ENCODE peak calls at places on chromosome 10, in ten cellular contexts. G is CD4-positive, CD25-positive, alpha-beta regulatory T cell; U is AG04449; D is heart left ventricle; H is ovary; R is pancreas; I is mucosa of descending colon; N is astrocyte; C is right lobe of liver; T is heart right ventricle. B is an unnamed sample.

GRCh38 chr10:116984202-116984993 is 20.6 kb downstream of the SHTN1 start:
- DNase-seq in G (no peak), U (no peak), D (no peak), H (no peak), R (no peak), I (no peak), N (no peak), C (no peak), T (no peak), B (no peak)

GRCh38 chr10:93837783-93838677 is 55.7 kb upstream of the SLC35G1 start:
- DNase-seq in G (no peak), U (no peak), D (no peak), H (no peak), R (no peak), I (no peak), N (no peak), C (no peak), T (no peak), B (no peak)

GRCh38 chr10:11116817-11117216 is 99.1 kb downstream of the CELF2 start:
- DNase-seq in G (no peak), U (no peak), D (no peak), H (no peak), R (no peak), I (no peak), N (no peak), C (no peak), T (no peak), B (no peak)

GRCh38 chr10:128530301-128530700 is 404.1 kb upstream of the MKI67 start:
- DNase-seq in G (no peak), U (no peak), D (no peak), H (no peak), R (no peak), I (no peak), N (no peak), C (no peak), T (no peak), B (no peak)

GRCh38 chr10:48289652-48290238 is 15.2 kb upstream of the FRMPD2 start:
- DNase-seq in G (peak), U (no peak), D (peak), H (no peak), R (peak), I (no peak), N (no peak), C (no peak), T (peak), B (peak)

GRCh38 chr10:88565072-88565471 is 18.0 kb downstream of the RNLS start:
- DNase-seq in G (peak), U (no peak), D (no peak), H (no peak), R (no peak), I (no peak), N (no peak), C (no peak), T (no peak), B (peak)

GRCh38 chr10:124264271-124264670 is 154.5 kb downstream of the OAT start:
- DNase-seq in G (no peak), U (no peak), D (no peak), H (no peak), R (no peak), I (no peak), N (no peak), C (no peak), T (no peak), B (no peak)

GRCh38 chr10:10055656-10056445 is 961.8 kb upstream of the CELF2 start:
- DNase-seq in G (no peak), U (no peak), D (no peak), H (no peak), R (no peak), I (no peak), N (no peak), C (no peak), T (no peak), B (no peak)

GRCh38 chr10:72736176-72736795 is 44.3 kb downstream of the MCU start:
- DNase-seq in G (no peak), U (no peak), D (no peak), H (no peak), R (no peak), I (no peak), N (peak), C (no peak), T (no peak), B (peak)

GRCh38 chr10:98898987-98899386 is 336.7 kb downstream of the HPSE2 start:
- DNase-seq in G (no peak), U (no peak), D (no peak), H (no peak), R (no peak), I (no peak), N (no peak), C (no peak), T (no peak), B (no peak)

GRCh38 chr10:88243847-88244730 is 339.0 kb downstream of the RNLS start:
- DNase-seq in G (no peak), U (no peak), D (peak), H (peak), R (peak), I (peak), N (peak), C (peak), T (peak), B (no peak)

GRCh38 chr10:110765513-110766375 is 106.0 kb upstream of the PDCD4 start:
- DNase-seq in G (no peak), U (no peak), D (no peak), H (no peak), R (no peak), I (no peak), N (no peak), C (no peak), T (no peak), B (peak)

GRCh38 chr10:127547997-127548396 is 1.1 kb upstream of the NPS start:
- DNase-seq in G (no peak), U (no peak), D (no peak), H (no peak), R (no peak), I (no peak), N (no peak), C (no peak), T (no peak), B (no peak)

GRCh38 chr10:129769381-129770116 is 194.5 kb downstream of the EBF3 start:
- DNase-seq in G (no peak), U (no peak), D (no peak), H (no peak), R (peak), I (no peak), N (no peak), C (no peak), T (no peak), B (no peak)

GRCh38 chr10:69451784-69452251 is 553 bp downstream of the TSPAN15 start:
- DNase-seq in G (no peak), U (no peak), D (no peak), H (no peak), R (peak), I (peak), N (no peak), C (no peak), T (peak), B (no peak)

GRCh38 chr10:12051241-12051640 is 8.6 kb upstream of the UPF2 start:
- DNase-seq in G (no peak), U (no peak), D (no peak), H (no peak), R (no peak), I (no peak), N (no peak), C (no peak), T (no peak), B (no peak)

GRCh38 chr10:26335574-26336093 is 102.5 kb upstream of the APBB1IP start:
- DNase-seq in G (no peak), U (no peak), D (no peak), H (no peak), R (no peak), I (no peak), N (no peak), C (no peak), T (no peak), B (no peak)

GRCh38 chr10:132909491-132910071 is 32.8 kb downstream of the CFAP46 start:
- DNase-seq in G (no peak), U (no peak), D (peak), H (peak), R (peak), I (peak), N (no peak), C (no peak), T (no peak), B (no peak)

GRCh38 chr10:84173543-84173942 is at the start of gene GPR15LG:
- DNase-seq in G (no peak), U (no peak), D (no peak), H (no peak), R (no peak), I (no peak), N (no peak), C (no peak), T (no peak), B (no peak)

GRCh38 chr10:110364531-110364937 is 59.8 kb upstream of the SMNDC1 start:
- DNase-seq in G (no peak), U (no peak), D (no peak), H (no peak), R (no peak), I (no peak), N (no peak), C (no peak), T (no peak), B (no peak)

GRCh38 chr10:110010076-110011069 is 2.6 kb downstream of the ADD3 start:
- DNase-seq in G (peak), U (no peak), D (no peak), H (no peak), R (no peak), I (no peak), N (no peak), C (no peak), T (no peak), B (no peak)

GRCh38 chr10:74977913-74978847 is 133.3 kb upstream of the SAMD8 start:
- DNase-seq in G (peak), U (no peak), D (no peak), H (no peak), R (no peak), I (no peak), N (no peak), C (no peak), T (no peak), B (no peak)

GRCh38 chr10:88987243-88987726 is 3.3 kb upstream of the FAS start:
- DNase-seq in G (no peak), U (no peak), D (no peak), H (no peak), R (no peak), I (no peak), N (no peak), C (no peak), T (no peak), B (peak)

GRCh38 chr10:71271626-71272025 is 47.4 kb upstream of the SLC29A3 start:
- DNase-seq in G (no peak), U (no peak), D (peak), H (no peak), R (no peak), I (no peak), N (peak), C (no peak), T (peak), B (no peak)

GRCh38 chr10:52313350-52314006 is 603 bp upstream of the DKK1 start:
- DNase-seq in G (no peak), U (no peak), D (no peak), H (no peak), R (peak), I (no peak), N (no peak), C (no peak), T (no peak), B (no peak)

GRCh38 chr10:43409385-43410109 is 561 bp upstream of the HNRNPF start:
- DNase-seq in G (peak), U (no peak), D (peak), H (no peak), R (peak), I (peak), N (no peak), C (peak), T (peak), B (no peak)

GRCh38 chr10:50600286-50600685 is 23.5 kb downstream of the SGMS1 start:
- DNase-seq in G (no peak), U (no peak), D (no peak), H (no peak), R (no peak), I (no peak), N (no peak), C (no peak), T (no peak), B (no peak)

GRCh38 chr10:80500572-80501380 is 36.9 kb upstream of the SH2D4B start:
- DNase-seq in G (no peak), U (no peak), D (peak), H (peak), R (no peak), I (no peak), N (no peak), C (no peak), T (peak), B (no peak)

GRCh38 chr10:124525751-124526600 is 64.4 kb downstream of the LHPP start:
- DNase-seq in G (no peak), U (no peak), D (no peak), H (no peak), R (no peak), I (peak), N (no peak), C (no peak), T (no peak), B (no peak)

GRCh38 chr10:116146374-116146773 is 126.6 kb downstream of the GFRA1 start:
- DNase-seq in G (no peak), U (no peak), D (no peak), H (no peak), R (no peak), I (no peak), N (peak), C (no peak), T (no peak), B (peak)

GRCh38 chr10:8600192-8600591 is 545.7 kb downstream of the GATA3 start:
- DNase-seq in G (no peak), U (no peak), D (no peak), H (no peak), R (no peak), I (no peak), N (peak), C (no peak), T (no peak), B (no peak)

GRCh38 chr10:46028584-46029570 is 1.5 kb downstream of the NCOA4 start:
- DNase-seq in G (peak), U (no peak), D (no peak), H (no peak), R (no peak), I (no peak), N (peak), C (peak), T (no peak), B (peak)

GRCh38 chr10:77756319-77757232 is 119.0 kb upstream of the KCNMA1 start:
- DNase-seq in G (no peak), U (no peak), D (no peak), H (no peak), R (no peak), I (no peak), N (peak), C (no peak), T (no peak), B (peak)

GRCh38 chr10:86411281-86411841 is 44.8 kb upstream of the GRID1 start:
- DNase-seq in G (peak), U (peak), D (no peak), H (no peak), R (no peak), I (no peak), N (peak), C (no peak), T (no peak), B (peak)

GRCh38 chr10:86415583-86415982 is 49.0 kb upstream of the GRID1 start:
- DNase-seq in G (no peak), U (no peak), D (no peak), H (no peak), R (no peak), I (no peak), N (no peak), C (no peak), T (no peak), B (no peak)

GRCh38 chr10:86413046-86413728 is 46.6 kb upstream of the GRID1 start:
- DNase-seq in G (peak), U (no peak), D (no peak), H (no peak), R (no peak), I (no peak), N (peak), C (no peak), T (no peak), B (peak)

GRCh38 chr10:86411852-86412550 is 45.4 kb upstream of the GRID1 start:
- DNase-seq in G (no peak), U (no peak), D (no peak), H (no peak), R (no peak), I (no peak), N (no peak), C (no peak), T (no peak), B (no peak)

DNA sequence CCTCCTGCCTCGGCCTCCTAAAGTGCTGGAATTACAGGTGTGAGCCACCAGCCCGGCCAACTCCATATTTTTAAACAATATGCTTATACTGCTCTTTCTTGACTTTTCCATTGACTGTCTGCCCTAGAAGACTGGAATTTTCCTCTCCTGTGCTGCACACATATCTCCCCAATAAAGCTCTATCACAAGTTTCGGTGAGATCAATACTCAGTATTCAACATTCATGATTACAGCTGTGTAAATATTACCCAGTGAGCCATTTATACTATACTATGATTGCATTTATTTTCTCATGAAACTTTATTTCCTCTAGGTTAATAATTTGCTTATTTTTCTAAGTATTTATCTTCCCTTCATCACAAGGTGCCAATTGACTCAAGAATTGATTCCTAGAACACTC is 48.5 kb upstream of the GRID1 start:
- DNase-seq in G (no peak), U (no peak), D (no peak), H (no peak), R (no peak), I (no peak), N (no peak), C (no peak), T (no peak), B (no peak)
- H3K4me3 ChIP-seq in G (no peak), U (no peak), D (no peak), H (no peak), R (no peak), I (no peak), N (no peak), C (no peak), T (no peak), B (no peak)

DNA sequence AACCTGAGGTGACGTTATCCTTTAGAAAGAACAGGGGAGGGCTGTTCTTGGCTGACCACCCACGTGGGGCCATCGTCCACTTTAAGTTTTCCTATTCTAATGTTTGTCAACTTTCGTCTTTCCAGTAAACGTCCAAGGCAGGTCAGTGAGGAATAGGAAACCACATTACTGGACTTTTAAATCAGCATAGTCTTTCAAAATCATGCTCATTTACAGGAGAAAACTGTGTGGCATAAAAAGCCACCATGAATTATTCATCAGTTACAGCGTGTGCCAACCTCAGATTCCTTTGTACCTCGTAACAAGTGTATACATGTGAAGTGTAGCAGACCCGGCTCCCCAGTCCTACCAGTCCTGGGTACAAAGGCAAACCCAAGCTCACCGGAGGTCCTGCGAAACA is 25.1 kb upstream of the ABLIM1 start:
- DNase-seq in G (no peak), U (no peak), D (no peak), H (no peak), R (no peak), I (no peak), N (peak), C (no peak), T (no peak), B (no peak)
- H3K4me3 ChIP-seq in G (no peak), U (no peak), D (peak), H (no peak), R (peak), I (no peak), N (no peak), C (peak), T (peak), B (no peak)

GRCh38 chr10:3452234-3452633 is 279.7 kb upstream of the PITRM1 start:
- DNase-seq in G (peak), U (peak), D (no peak), H (no peak), R (no peak), I (no peak), N (peak), C (no peak), T (no peak), B (peak)
- H3K4me3 ChIP-seq in G (peak), U (peak), D (no peak), H (no peak), R (no peak), I (no peak), N (peak), C (no peak), T (no peak), B (peak)

GRCh38 chr10:103851261-103851660 is 4.1 kb downstream of the SH3PXD2A start:
- DNase-seq in G (no peak), U (no peak), D (no peak), H (no peak), R (no peak), I (no peak), N (no peak), C (no peak), T (no peak), B (no peak)

GRCh38 chr10:103850572-103850895 is 4.8 kb downstream of the SH3PXD2A start:
- DNase-seq in G (no peak), U (no peak), D (no peak), H (no peak), R (no peak), I (no peak), N (no peak), C (no peak), T (no peak), B (no peak)

GRCh38 chr10:103849880-103850571 is 5.3 kb downstream of the SH3PXD2A start:
- DNase-seq in G (no peak), U (peak), D (no peak), H (peak), R (no peak), I (no peak), N (peak), C (no peak), T (no peak), B (peak)

GRCh38 chr10:103847909-103848468 is 7.4 kb downstream of the SH3PXD2A start:
- DNase-seq in G (no peak), U (no peak), D (no peak), H (no peak), R (no peak), I (no peak), N (no peak), C (no peak), T (no peak), B (no peak)

GRCh38 chr10:103849212-103849877 is 6.0 kb downstream of the SH3PXD2A start:
- DNase-seq in G (no peak), U (no peak), D (no peak), H (no peak), R (no peak), I (no peak), N (no peak), C (no peak), T (no peak), B (no peak)
- H3K4me3 ChIP-seq in G (no peak), U (no peak), D (peak), H (no peak), R (no peak), I (no peak), N (peak), C (no peak), T (no peak), B (peak)

DNA sequence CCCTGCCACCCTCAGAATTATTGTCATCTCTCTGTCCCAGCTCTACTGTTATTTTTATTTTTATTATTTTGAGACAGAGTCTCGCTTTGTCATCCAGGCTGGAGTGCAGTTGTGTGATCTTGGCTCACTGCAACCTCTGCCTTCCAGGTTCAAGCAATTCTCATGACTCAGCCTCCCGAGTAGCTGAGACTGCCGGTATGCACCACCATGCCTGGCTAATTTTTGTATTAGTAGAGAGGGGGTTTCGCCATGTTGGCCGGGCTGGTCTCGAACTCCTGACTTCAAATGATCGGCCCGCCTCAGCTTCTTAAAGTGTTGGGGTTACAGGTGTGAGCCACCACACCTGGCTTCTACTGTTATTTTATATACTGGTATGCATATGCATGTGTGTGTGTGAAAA is 11.0 kb downstream of the CALHM2 start:
- DNase-seq in G (no peak), U (no peak), D (no peak), H (no peak), R (no peak), I (no peak), N (no peak), C (no peak), T (no peak), B (no peak)
- H3K4me3 ChIP-seq in G (no peak), U (no peak), D (no peak), H (no peak), R (no peak), I (no peak), N (no peak), C (no peak), T (no peak), B (no peak)

GRCh38 chr10:118971187-118971586 is 58.3 kb upstream of the NANOS1 start:
- DNase-seq in G (no peak), U (no peak), D (no peak), H (no peak), R (no peak), I (no peak), N (no peak), C (peak), T (no peak), B (no peak)

GRCh38 chr10:118971876-118972275 is 57.6 kb upstream of the NANOS1 start:
- DNase-seq in G (no peak), U (no peak), D (no peak), H (no peak), R (no peak), I (no peak), N (no peak), C (peak), T (no peak), B (no peak)

GRCh38 chr10:118969014-118969413 is 60.5 kb upstream of the NANOS1 start:
- DNase-seq in G (no peak), U (no peak), D (no peak), H (no peak), R (no peak), I (no peak), N (no peak), C (no peak), T (no peak), B (no peak)

GRCh38 chr10:118968482-118968881 is 61.0 kb upstream of the NANOS1 start:
- DNase-seq in G (no peak), U (no peak), D (no peak), H (no peak), R (no peak), I (no peak), N (no peak), C (no peak), T (no peak), B (no peak)

GRCh38 chr10:118970770-118971169 is 58.7 kb upstream of the NANOS1 start:
- DNase-seq in G (no peak), U (no peak), D (no peak), H (no peak), R (no peak), I (no peak), N (no peak), C (peak), T (no peak), B (no peak)
- H3K4me3 ChIP-seq in G (no peak), U (no peak), D (no peak), H (no peak), R (no peak), I (no peak), N (no peak), C (no peak), T (no peak), B (no peak)

GRCh38 chr10:594584-595270 is 94.7 kb downstream of the DIP2C start:
- DNase-seq in G (no peak), U (no peak), D (no peak), H (no peak), R (peak), I (no peak), N (no peak), C (no peak), T (no peak), B (no peak)
- H3K4me3 ChIP-seq in G (no peak), U (no peak), D (no peak), H (no peak), R (no peak), I (no peak), N (no peak), C (no peak), T (no peak), B (no peak)